ENCODE peak calls at places on chromosomes 4 and X, in ten cellular contexts. G is CD8-positive, alpha-beta memory T cell; T is heart right ventricle; D is hepatocyte; O is stomach; W is tibial artery; Y is H1; Q is fibroblast of lung; C is psoas muscle; L is GM12878. P is an unnamed sample. For H3K4me1, the result is how much of the 10 kb centered on the place peaks cover.

GRCh38 chr4:38177792-38178665 is 217.8 kb downstream of the PTTG2 start:
- DNase-seq in G (peak), T (peak), W (peak), C (peak), L (no peak), O (peak), Q (no peak), Y (no peak), D (no peak), P (no peak)

GRCh38 chr4:99131378-99131777 is 12.7 kb downstream of the ADH4 start:
- DNase-seq in C (no peak), D (no peak), O (no peak), Y (no peak), W (no peak), Q (no peak), L (no peak), G (no peak), T (no peak), P (no peak)

GRCh38 chr4:92872604-92873003 is 568.8 kb downstream of the GRID2 start:
- DNase-seq in C (no peak), D (no peak), Q (no peak), G (no peak), T (no peak), W (no peak), O (no peak), Y (no peak), L (no peak), P (no peak)

GRCh38 chrX:153667281-153667831 is 6.3 kb downstream of the PNCK start:
- DNase-seq in O (no peak), W (no peak), Y (no peak), L (no peak), D (no peak), C (no peak), Q (no peak), G (no peak), T (no peak), P (no peak)

GRCh38 chrX:153632612-153632980 is 14.4 kb upstream of the DUSP9 start:
- DNase-seq in L (no peak), T (no peak), C (no peak), D (no peak), G (no peak), W (peak), Q (no peak), O (no peak), Y (no peak), P (no peak)

GRCh38 chrX:105117621-105118020 is 102.9 kb downstream of the TEX13A start:
- DNase-seq in T (no peak), Y (no peak), O (no peak), C (no peak), Q (no peak), D (no peak), W (no peak), G (no peak), L (no peak), P (no peak)

GRCh38 chrX:125826774-125827451 is 339.2 kb downstream of the DCAF12L2 start:
- DNase-seq in D (no peak), W (no peak), O (no peak), G (no peak), C (no peak), L (no peak), Q (no peak), T (no peak), Y (no peak), P (no peak)

GRCh38 chr4:98661356-98662054 is 3.1 kb upstream of the TSPAN5 start:
- DNase-seq in D (peak), O (no peak), Q (no peak), W (no peak), T (no peak), Y (no peak), G (no peak), L (no peak), C (no peak), P (no peak)

GRCh38 chrX:3638280-3638873 is 75.1 kb downstream of the PRKX start:
- DNase-seq in Y (peak), C (no peak), Q (peak), O (peak), D (peak), W (no peak), T (no peak), L (peak), G (peak), P (no peak)

GRCh38 chr4:78056265-78057129 is 626 bp upstream of the FRAS1 start:
- DNase-seq in Y (peak), W (peak), D (peak), Q (peak), G (no peak), C (peak), T (peak), L (no peak), O (peak), P (peak)

GRCh38 chr4:146442801-146443200 is 78.9 kb downstream of the SLC10A7 start:
- DNase-seq in C (no peak), G (no peak), L (no peak), Q (peak), O (no peak), W (no peak), D (no peak), Y (no peak), T (no peak), P (no peak)

GRCh38 chr4:84582988-84583870 is at the start of gene CDS1:
- DNase-seq in C (peak), T (peak), O (peak), G (peak), Q (no peak), L (no peak), Y (peak), D (peak), W (peak), P (no peak)

GRCh38 chr4:54719378-54719777 is 61.6 kb downstream of the KIT start:
- DNase-seq in W (no peak), G (no peak), L (no peak), O (no peak), T (no peak), C (no peak), Y (no peak), D (no peak), Q (peak), P (no peak)

GRCh38 chr4:177484613-177485021 is 42.4 kb upstream of the AGA start:
- DNase-seq in T (no peak), W (no peak), Q (peak), O (no peak), D (no peak), L (no peak), C (no peak), Y (no peak), G (no peak), P (no peak)

GRCh38 chrX:13427441-13428054 is 107.7 kb upstream of the ATXN3L start:
- DNase-seq in Y (no peak), O (no peak), G (no peak), Q (no peak), T (no peak), C (no peak), D (no peak), W (no peak), L (no peak), P (no peak)

GRCh38 chr4:183721207-183722081 is 62.4 kb downstream of the TRAPPC11 start:
- DNase-seq in Y (peak), L (no peak), C (peak), W (no peak), T (peak), G (peak), Q (peak), D (peak), O (peak), P (no peak)

GRCh38 chr4:138200236-138200590 is 41.9 kb downstream of the SLC7A11 start:
- DNase-seq in L (no peak), C (no peak), Y (no peak), G (no peak), D (no peak), W (no peak), O (no peak), T (no peak), Q (no peak), P (no peak)
- H3K27ac ChIP-seq in L (peak), C (no peak), Y (no peak), G (no peak), D (peak), W (no peak), O (peak), T (peak), Q (no peak), P (no peak)

DNA sequence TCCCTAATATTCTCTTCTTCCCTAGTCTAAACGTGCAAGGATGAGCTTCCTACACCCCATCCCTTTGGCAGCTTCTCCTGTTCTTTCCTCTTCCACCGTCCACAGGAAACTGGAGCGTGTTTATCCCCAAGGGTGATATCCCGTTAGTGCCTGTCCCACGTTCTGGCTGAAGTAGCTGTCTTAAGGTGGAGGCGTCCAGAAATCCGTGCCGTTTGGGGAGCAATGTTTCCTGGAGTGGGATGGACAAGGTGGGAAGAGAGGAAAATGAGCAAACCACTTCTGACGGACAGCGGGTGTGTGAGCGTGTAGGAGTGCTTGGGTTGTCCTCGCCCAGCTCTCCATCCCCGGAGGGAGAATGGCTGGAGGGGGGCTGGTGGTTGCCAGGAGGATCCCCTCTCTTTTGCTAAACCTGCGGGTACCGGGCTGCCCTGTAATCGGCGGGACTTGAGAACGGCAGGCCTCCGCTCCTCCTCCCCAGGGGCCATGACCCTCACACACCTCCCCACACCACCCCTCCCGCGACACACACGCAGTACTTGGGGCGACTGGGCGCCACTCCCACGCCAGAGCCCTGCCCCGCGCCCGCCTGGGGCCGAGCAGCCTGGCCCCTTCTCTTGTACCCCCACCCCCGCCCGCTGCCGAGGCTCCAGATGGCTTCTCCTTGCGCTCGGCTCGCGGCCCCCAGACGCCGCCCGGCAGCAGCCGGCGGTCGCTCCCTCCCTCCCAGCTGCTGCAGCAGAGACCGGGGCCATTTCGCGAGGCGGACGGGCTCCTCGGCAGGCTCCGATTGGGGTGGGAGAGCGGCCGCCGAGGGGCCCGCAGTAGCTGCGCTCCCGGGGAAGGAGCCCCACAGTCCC is 13.9 kb upstream of the PRDM8 start:
- DNase-seq in Y (no peak), G (peak), C (peak), T (no peak), W (no peak), D (no peak), L (no peak), Q (peak), O (no peak), P (no peak)
- H3K4me3 ChIP-seq in Y (peak), G (peak), C (peak), T (peak), W (peak), D (peak), L (peak), Q (peak), O (peak), P (peak)

GRCh38 chr4:48722509-48723446 is 57.3 kb downstream of the FRYL start:
- DNase-seq in T (no peak), O (no peak), C (no peak), Q (peak), Y (no peak), G (no peak), L (no peak), W (no peak), D (no peak), P (no peak)
- H3K4me1 ChIP-seq in T (under half), O (under half), C (under half), Q (under half), Y (under half), G (under half), L (under half), W (under half), D (under half), P (under half)

DNA sequence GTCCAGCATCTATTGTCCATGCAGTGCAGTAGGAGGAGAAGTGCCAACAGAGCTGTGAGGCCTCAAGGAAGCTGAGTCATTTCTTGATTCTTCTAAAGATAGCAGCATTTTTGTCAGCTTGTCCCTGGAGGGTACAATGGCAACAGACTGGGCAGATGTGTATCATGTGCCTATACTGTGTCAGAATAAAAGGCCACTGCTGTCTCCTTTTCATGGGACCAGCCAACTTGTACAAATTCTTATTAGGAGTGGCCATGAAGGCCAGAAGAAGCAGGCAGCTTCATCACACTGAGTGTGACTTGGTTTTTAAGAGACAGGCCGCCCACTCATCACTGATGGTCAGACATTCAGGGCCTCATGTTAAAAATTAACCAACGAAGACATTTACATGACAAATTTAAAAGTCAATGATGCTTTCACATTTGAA is 185.0 kb upstream of the FAM241A start:
- DNase-seq in T (no peak), C (no peak), L (peak), Y (no peak), O (no peak), D (no peak), Q (peak), W (no peak), G (no peak), P (no peak)
- H3K27ac ChIP-seq in T (no peak), C (no peak), L (no peak), Y (no peak), O (no peak), D (no peak), Q (no peak), W (no peak), G (no peak), P (no peak)

GRCh38 chr4:1250527-1250812 is 1.5 kb upstream of the CTBP1 start:
- DNase-seq in G (no peak), W (no peak), L (no peak), T (no peak), Y (no peak), C (no peak), O (no peak), D (no peak), Q (no peak), P (no peak)

GRCh38 chr4:1249731-1250526 is 999 bp upstream of the CTBP1 start:
- DNase-seq in L (no peak), T (peak), Q (peak), Y (peak), D (peak), G (peak), O (no peak), W (peak), C (peak), P (no peak)

GRCh38 chr4:1252928-1253492 is 4.1 kb upstream of the CTBP1 start:
- DNase-seq in T (no peak), D (no peak), G (no peak), L (no peak), C (no peak), Q (no peak), Y (no peak), W (no peak), O (no peak), P (no peak)

GRCh38 chr4:1250921-1251772 is 2.2 kb upstream of the CTBP1 start:
- DNase-seq in D (peak), C (peak), Y (no peak), T (no peak), G (no peak), Q (no peak), W (no peak), O (no peak), L (no peak), P (no peak)

DNA sequence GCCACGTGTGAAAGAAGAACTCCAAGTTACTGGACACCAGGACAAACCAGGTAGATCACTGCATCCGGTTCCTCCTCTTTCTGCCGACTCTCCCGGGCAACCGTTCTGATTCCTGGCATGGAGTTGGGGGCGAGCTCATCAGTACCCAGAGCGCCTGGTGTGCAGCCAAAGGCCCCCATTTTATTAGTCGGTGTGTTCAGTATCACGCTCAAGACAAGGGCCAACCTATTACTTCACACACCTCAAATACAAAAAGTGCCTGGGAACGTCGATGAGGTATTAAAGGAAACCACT is 2.8 kb upstream of the CTBP1 start:
- DNase-seq in T (no peak), C (peak), Q (no peak), D (no peak), G (no peak), O (no peak), Y (no peak), W (no peak), L (no peak), P (no peak)
- H3K4me3 ChIP-seq in T (no peak), C (no peak), Q (no peak), D (no peak), G (no peak), O (no peak), Y (no peak), W (no peak), L (no peak), P (no peak)

GRCh38 chr4:20262221-20262620 is 10.5 kb downstream of the SLIT2 start:
- DNase-seq in L (no peak), G (no peak), O (no peak), Y (no peak), T (no peak), Q (no peak), D (no peak), W (no peak), C (no peak), P (no peak)

GRCh38 chr4:20259707-20260106 is 8.0 kb downstream of the SLIT2 start:
- DNase-seq in G (no peak), W (no peak), Y (no peak), L (no peak), O (no peak), C (no peak), T (no peak), Q (peak), D (no peak), P (no peak)

GRCh38 chr4:20264688-20265087 is 13.0 kb downstream of the SLIT2 start:
- DNase-seq in G (no peak), O (no peak), L (no peak), Y (no peak), D (no peak), C (no peak), Q (no peak), W (no peak), T (no peak), P (no peak)

GRCh38 chr4:20256381-20256881 is 4.7 kb downstream of the SLIT2 start:
- DNase-seq in D (no peak), G (no peak), O (no peak), C (no peak), Q (peak), W (no peak), Y (no peak), T (no peak), L (no peak), P (no peak)

DNA sequence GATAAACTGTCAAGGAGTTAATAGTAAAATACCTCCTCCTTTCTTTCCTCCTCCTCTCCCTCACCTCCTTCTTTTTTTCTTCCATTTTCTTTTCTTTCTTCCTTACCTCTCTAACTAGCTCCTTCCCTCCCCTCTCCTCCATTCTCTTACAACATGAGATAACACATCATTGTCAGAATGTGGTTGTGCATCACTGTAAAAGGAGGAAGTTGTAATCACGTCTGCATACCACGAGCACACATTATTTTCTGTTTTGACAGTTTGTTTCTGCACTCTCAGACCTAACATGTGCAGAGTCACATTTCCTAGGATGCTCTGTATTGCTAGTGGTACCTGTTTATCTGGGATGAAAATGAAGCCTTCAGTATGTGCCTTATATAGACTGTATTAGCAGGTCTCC is 9.1 kb downstream of the SLIT2 start:
- DNase-seq in Y (no peak), D (no peak), O (no peak), W (no peak), L (no peak), G (no peak), Q (peak), T (no peak), C (no peak), P (no peak)
- H3K4me1 ChIP-seq in Y (under half), D (under half), O (under half), W (under half), L (under half), G (under half), Q (under half), T (under half), C (under half), P (under half)

DNA sequence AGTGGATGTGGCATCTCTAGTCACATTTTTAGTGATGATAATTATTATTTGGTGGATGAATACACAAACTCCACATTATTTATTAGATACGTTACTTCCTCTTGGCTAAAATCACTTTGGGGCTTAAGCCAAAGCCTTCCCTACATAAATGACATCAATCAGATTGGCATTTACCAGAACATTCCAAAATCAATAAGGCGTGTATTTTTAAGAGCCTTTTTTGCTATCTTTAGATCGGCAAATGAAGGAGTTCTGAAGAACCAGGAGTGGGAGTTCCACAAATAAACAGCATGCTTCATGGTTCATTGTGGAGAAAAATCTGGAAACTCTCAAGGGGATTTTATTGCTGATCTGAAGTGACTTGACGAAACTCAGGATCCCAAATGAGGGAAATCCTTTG is 89.7 kb downstream of the AMELX start:
- DNase-seq in Q (no peak), D (no peak), T (no peak), O (no peak), C (no peak), L (no peak), Y (no peak), W (no peak), G (no peak), P (no peak)
- H3K27ac ChIP-seq in Q (no peak), D (no peak), T (no peak), O (no peak), C (no peak), L (no peak), Y (no peak), W (no peak), G (no peak), P (peak)

DNA sequence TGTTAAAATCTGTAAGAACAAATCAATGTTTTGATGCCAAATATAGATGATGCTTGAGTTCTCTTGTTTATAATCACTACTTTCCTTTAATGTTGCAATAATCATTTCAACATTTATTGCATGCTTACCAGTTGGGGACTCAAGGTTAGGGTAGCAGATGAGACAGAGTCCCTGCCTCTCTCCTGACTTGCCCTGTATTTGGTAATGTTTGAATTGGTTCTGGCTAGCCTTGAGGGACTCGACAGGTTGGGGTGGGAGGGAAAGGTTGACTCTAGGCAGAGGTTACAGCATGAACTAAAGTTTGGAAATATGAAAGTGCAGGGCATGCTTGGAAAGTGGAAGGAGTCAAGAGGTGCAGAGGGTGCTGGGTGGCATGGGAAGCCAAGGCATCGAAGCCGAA is 2.0 kb downstream of the SEC24B start:
- DNase-seq in O (no peak), Y (no peak), D (no peak), L (no peak), G (no peak), C (no peak), Q (no peak), T (no peak), W (no peak), P (no peak)
- H3K4me3 ChIP-seq in O (peak), Y (peak), D (no peak), L (peak), G (no peak), C (peak), Q (peak), T (no peak), W (peak), P (peak)

DNA sequence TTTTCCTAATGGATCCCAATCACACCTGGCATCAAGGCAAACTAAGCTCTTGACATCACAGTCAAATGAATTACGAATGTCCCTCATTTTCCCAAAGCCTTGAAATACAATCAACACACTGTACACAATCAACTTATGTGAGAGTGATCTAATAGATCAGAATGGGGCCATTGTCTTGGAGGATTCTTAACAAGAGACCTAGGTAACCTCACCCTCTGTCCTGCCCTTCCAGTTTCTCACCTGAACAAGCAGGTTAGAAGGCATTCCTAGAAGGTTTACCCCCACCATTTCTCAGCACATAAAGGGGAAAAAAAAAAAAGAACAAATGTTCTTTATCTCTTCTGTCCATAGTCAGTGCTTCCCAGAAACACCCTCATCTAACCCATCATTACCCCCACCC is 6.3 kb downstream of the SLC39A8 start:
- DNase-seq in D (no peak), O (no peak), L (no peak), C (no peak), Y (no peak), Q (no peak), G (no peak), W (no peak), T (no peak), P (no peak)
- H3K4me1 ChIP-seq in D (under half), O (under half), L (under half), C (under half), Y (under half), Q (under half), G (under half), W (under half), T (under half), P (under half)

P was measured in thoracic aorta.